ENCODE peak calls at places on chromosomes 3 and 15, in seven cellular contexts. I is choroid plexus epithelial cell; U is endothelial cell; E is retinal pigment epithelial cell; O is activated CD4-positive, alpha-beta memory T cell treated with anti-CD3 and anti-CD28 coated beads, Interleukin-2, amount 10 ng/mL, durations not matched to agents 7 days and 5 days; V is NCI-H524; W is IMR-90. J is an unnamed sample.

GRCh38 chr3:187737401-187738088 is 7.7 kb downstream of the BCL6 start:
- DNase-seq in I (peak; percentile 84), U (peak; percentile 74), E (no peak), O (peak; percentile 51), V (no peak), W (peak; percentile 65), J (peak; percentile 85)

GRCh38 chr3:10262027-10262426 is 13.8 kb downstream of the TATDN2 start:
- DNase-seq in I (no peak), U (no peak), E (no peak), O (no peak), V (no peak), W (no peak), J (no peak)

GRCh38 chr3:45932112-45932511 is 11.2 kb upstream of the CXCR6 start:
- DNase-seq in I (no peak), U (no peak), E (no peak), O (no peak), V (no peak), W (no peak), J (no peak)

GRCh38 chr3:119627461-119627860 is 29.8 kb downstream of the PLA1A start:
- DNase-seq in I (no peak), U (no peak), E (no peak), O (peak; percentile 35), V (no peak), W (no peak), J (no peak)

GRCh38 chr3:150220791-150221190 is 187.3 kb upstream of the TSC22D2 start:
- DNase-seq in I (no peak), U (no peak), E (no peak), O (no peak), V (no peak), W (no peak), J (no peak)

GRCh38 chr15:77617507-77618285 is 15.0 kb downstream of the LINGO1 start:
- DNase-seq in I (peak; percentile 38), U (peak; percentile 46), E (no peak), O (no peak), V (no peak), W (no peak), J (no peak)

GRCh38 chr15:68418611-68419161 is 13.3 kb downstream of the ITGA11 start:
- DNase-seq in I (peak; percentile 77), U (no peak), E (no peak), O (no peak), V (no peak), W (peak; percentile 88), J (peak; percentile 57)

GRCh38 chr3:112774293-112774926 is 72.3 kb downstream of the CD200R1L start:
- DNase-seq in I (peak; percentile 82), U (no peak), E (no peak), O (no peak), V (no peak), W (peak; percentile 90), J (peak; percentile 43)

GRCh38 chr15:73691398-73691797 is 7.2 kb downstream of the CD276 start:
- DNase-seq in I (peak; percentile 84), U (no peak), E (peak; percentile 83), O (no peak), V (no peak), W (peak; percentile 77), J (peak; percentile 65)

GRCh38 chr3:16253601-16254000 is 11.1 kb downstream of the DPH3 start:
- DNase-seq in I (peak; percentile 57), U (no peak), E (no peak), O (no peak), V (no peak), W (no peak), J (peak; percentile 58)